ENCODE peak calls at places on chromosomes 2 and 18, in nine cellular contexts. J is fibroblast of pulmonary artery, F is AG09309, O is Panc1, V is OCI-LY7, N is uterus, G is breast epithelium, I is transverse colon, U is astrocyte of the spinal cord. B is an unnamed sample.

GRCh38 chr2:151007365-151007764 is 254.3 kb downstream of the RBM43 start:
- DNase-seq in J (no peak), F (no peak), O (no peak), V (no peak), N (no peak), G (no peak), I (no peak), U (peak; percentile 27), B (no peak)

GRCh38 chr2:165462433-165462832 is 7.1 kb upstream of the CSRNP3 start:
- DNase-seq in J (no peak), F (no peak), O (no peak), V (no peak), N (no peak), G (no peak), I (no peak), U (no peak), B (no peak)

GRCh38 chr2:119671011-119671410 is 8.0 kb upstream of the TMEM177 start:
- DNase-seq in J (no peak), F (no peak), O (no peak), V (no peak), N (no peak), G (no peak), I (no peak), U (no peak), B (no peak)

GRCh38 chr2:213065583-213066444 is 85.6 kb downstream of the IKZF2 start:
- DNase-seq in J (peak; percentile 70), F (peak; percentile 27), O (no peak), V (no peak), N (no peak), G (no peak), I (peak; percentile 32), U (peak; percentile 75), B (no peak)

GRCh38 chr18:26052497-26052896 is 37.9 kb downstream of the SS18 start:
- DNase-seq in J (no peak), F (no peak), O (no peak), V (no peak), N (no peak), G (no peak), I (no peak), U (no peak), B (no peak)

GRCh38 chr2:215140166-215140707 is 1.8 kb upstream of the ABCA12 start:
- DNase-seq in J (no peak), F (no peak), O (no peak), V (no peak), N (no peak), G (no peak), I (no peak), U (no peak), B (no peak)

GRCh38 chr2:99837103-99837591 is 305.2 kb downstream of the AFF3 start:
- DNase-seq in J (no peak), F (no peak), O (no peak), V (no peak), N (no peak), G (no peak), I (no peak), U (no peak), B (no peak)

GRCh38 chr2:201403904-201404303 is 46.8 kb upstream of the FLACC1 start:
- DNase-seq in J (peak; percentile 73), F (peak; percentile 16), O (no peak), V (no peak), N (no peak), G (no peak), I (no peak), U (peak; percentile 60), B (no peak)

GRCh38 chr2:61017003-61017555 is 441 bp upstream of the PEX13 start:
- DNase-seq in J (peak; percentile 75), F (no peak), O (peak; percentile 78), V (peak; percentile 85), N (peak; percentile 60), G (peak; percentile 70), I (peak; percentile 90), U (peak; percentile 88), B (peak; percentile 59)

GRCh38 chr2:128832946-128833560 is 514.4 kb upstream of the HS6ST1 start:
- DNase-seq in J (no peak), F (no peak), O (no peak), V (no peak), N (no peak), G (no peak), I (no peak), U (no peak), B (no peak)

GRCh38 chr2:130387071-130387400 is 31.2 kb downstream of the PTPN18 start:
- DNase-seq in J (no peak), F (no peak), O (no peak), V (peak; percentile 65), N (no peak), G (no peak), I (no peak), U (no peak), B (no peak)

GRCh38 chr18:79503891-79504475 is 108.3 kb downstream of the NFATC1 start:
- DNase-seq in J (no peak), F (no peak), O (no peak), V (no peak), N (peak; percentile 2), G (no peak), I (peak; percentile 3), U (no peak), B (no peak)

DNA sequence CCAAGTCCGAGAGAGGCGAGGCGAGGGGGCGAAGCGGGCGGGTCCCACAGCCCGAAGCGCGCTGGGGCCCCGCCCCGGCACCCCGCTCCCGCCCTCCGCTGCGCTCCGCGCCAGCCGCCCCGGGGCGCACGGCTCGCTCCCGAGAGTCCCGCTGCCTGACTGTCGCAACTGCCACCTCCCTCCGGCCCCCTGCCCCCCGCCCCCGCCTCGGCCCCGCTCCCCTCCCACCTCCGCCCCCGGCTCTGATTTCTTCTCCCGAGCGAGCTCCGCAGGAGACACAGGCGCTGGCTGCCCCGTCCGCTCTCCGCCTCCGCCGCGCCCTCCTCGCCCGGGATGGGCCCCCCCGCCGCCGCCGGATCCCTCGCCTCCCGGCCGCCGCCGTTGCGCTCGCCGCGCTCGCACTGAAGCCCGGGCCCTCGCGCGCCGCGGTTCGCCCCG is at the start of gene WNT6:
- DNase-seq in J (no peak), F (no peak), O (no peak), V (no peak), N (peak; percentile 22), G (no peak), I (no peak), U (no peak), B (no peak)
- H3K4me3 ChIP-seq in J (no peak within 1 kb of the TSS), F (no peak within 1 kb of the TSS), O (peak within 1 kb of the TSS; percentile 44), V (peak within 1 kb of the TSS; percentile 8), N (peak within 1 kb of the TSS; percentile 14), G (peak within 1 kb of the TSS; percentile 81), I (peak within 1 kb of the TSS; percentile 48), U (no peak within 1 kb of the TSS), B (no peak within 1 kb of the TSS)

DNA sequence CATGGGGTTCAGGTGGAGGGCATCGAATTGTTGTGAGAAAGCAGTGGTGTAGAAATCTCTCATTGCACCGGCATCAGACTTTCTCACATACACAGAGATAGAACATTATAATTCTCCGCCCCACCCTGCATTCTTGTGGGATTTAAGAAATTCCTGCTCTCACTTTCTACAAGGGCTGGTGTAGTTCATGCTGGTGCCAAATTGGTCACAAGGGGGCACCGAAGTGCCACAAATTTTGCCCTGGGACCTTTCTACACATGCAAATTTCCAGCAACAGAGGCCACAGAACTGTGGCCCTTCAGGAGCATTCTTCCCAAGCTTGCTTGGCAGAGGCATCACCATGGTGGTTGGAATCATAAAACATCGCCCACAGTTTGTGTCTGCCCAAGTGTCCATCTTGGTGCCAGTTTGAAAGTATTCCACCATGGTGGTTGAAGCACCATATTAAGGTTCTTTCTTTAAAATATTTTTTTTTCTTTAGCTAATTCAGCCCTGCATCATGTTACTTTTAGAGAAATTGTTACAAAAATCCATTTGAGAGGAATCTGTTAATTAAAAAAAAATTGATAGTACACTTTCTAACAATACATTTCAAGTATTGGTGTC is 521.2 kb upstream of the FANCL start:
- DNase-seq in J (peak; percentile 50), F (no peak), O (peak; percentile 33), V (peak; percentile 28), N (peak; percentile 16), G (peak; percentile 40), I (peak; percentile 35), U (peak; percentile 77), B (peak; percentile 12)
- TF ChIP-seq CTCF in J (peak; percentile 46), F (peak; percentile 53), O (peak; percentile 78), V (peak; percentile 77), N (peak; percentile 37), G (peak; percentile 36), I (peak; percentile 22), U (peak; percentile 64), B (peak; percentile 68)

DNA sequence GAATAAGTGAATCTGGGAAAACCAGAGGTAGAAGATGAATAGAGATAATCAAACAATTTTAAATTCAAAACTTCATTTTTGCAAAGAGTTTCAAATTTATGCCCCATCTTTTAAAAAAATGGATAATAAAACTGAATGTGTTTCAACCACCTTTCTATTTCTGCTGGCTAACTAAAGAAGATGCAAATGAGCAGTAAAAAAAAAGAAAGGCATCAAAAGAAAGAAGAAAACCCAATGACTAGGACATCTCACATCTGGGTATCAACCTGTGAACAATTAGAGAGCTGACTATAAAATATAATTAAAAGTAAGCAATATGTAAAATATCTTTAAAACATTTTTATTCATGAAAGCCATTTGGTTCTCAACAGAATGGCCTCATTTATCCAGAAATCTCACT is 2.5 kb downstream of the PGAP1 start:
- DNase-seq in J (no peak), F (no peak), O (no peak), V (no peak), N (no peak), G (no peak), I (no peak), U (no peak), B (no peak)
- H3K4me3 ChIP-seq in J (peak overlapping the region; percentile 94), F (no peak overlapping the region), O (peak overlapping the region; percentile 86), V (no peak overlapping the region), N (no peak overlapping the region), G (no peak overlapping the region), I (peak overlapping the region; percentile 97), U (no peak overlapping the region), B (no peak overlapping the region)

DNA sequence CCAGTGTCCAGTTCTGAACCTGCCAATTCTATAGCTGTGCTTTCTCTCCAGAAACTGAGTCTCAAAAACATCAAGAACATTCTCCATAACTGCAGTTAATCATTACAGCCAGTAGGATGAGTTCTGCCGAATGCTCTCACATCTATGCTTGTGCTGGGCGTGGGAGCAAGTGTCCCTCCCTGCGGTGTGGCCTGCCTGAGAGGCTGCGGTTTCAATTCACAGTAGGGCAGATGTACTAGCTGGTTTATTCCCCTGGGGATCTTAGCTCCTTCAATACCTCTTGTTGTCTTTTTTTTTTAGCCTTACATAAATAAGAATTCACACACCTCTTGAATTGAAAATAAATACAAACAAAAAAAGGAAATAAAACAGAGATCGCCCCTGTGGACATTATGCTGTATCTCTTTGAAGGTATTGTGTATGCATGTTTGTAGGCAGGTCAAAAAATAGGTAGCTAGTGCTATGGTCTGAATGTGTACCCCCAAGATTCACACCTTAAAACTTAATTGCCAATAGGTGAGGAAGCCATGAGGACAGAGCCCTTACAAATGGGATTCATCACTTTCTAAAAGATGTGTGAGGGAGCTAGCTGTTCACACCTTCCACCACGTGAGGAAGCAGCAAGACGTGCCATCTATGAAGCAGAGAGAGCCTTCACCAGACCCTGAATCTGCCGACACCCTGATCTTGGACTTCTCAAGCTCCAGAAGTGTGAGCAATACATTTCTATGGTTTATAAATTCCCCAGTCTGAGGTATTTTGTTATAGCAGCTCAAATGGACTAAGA is 74.3 kb downstream of the BCL2L11 start:
- DNase-seq in J (no peak), F (no peak), O (no peak), V (no peak), N (no peak), G (no peak), I (peak; percentile 52), U (peak; percentile 45), B (peak; percentile 72)
- TF ChIP-seq CTCF in J (no peak), F (no peak), O (no peak), V (no peak), N (no peak), G (no peak), I (peak; percentile 27), U (peak; percentile 15), B (peak; percentile 39)

GRCh38 chr18:74142251-74142650 is 5.4 kb downstream of the FBXO15 start:
- DNase-seq in J (no peak), F (no peak), O (no peak), V (no peak), N (no peak), G (no peak), I (no peak), U (no peak), B (no peak)
- H3K4me3 ChIP-seq in J (no peak overlapping the region), F (no peak overlapping the region), O (no peak overlapping the region), V (no peak overlapping the region), N (no peak overlapping the region), G (no peak overlapping the region), I (no peak overlapping the region), U (no peak overlapping the region), B (no peak overlapping the region)